ENCODE peak calls at places on chromosome 16, in eight cellular contexts. U, Q, S, W, X, N, Y and F are unnamed samples.

GRCh38 chr16:27404163-27404823 is 2.3 kb downstream of the IL21R start:
- DNase-seq in U (peak; percentile 38), Q (no peak), S (no peak), W (no peak), X (no peak), N (no peak), Y (no peak), F (no peak)

GRCh38 chr16:23826528-23827244 is 9.1 kb upstream of the PRKCB start:
- DNase-seq in U (no peak), Q (peak; percentile 29), S (no peak), W (no peak), X (no peak), N (no peak), Y (no peak), F (no peak)

GRCh38 chr16:86170720-86171119 is 271.8 kb downstream of the IRF8 start:
- DNase-seq in U (no peak), Q (no peak), S (no peak), W (no peak), X (no peak), N (no peak), Y (no peak), F (no peak)

GRCh38 chr16:66972983-66973382 is 11.9 kb downstream of the CES3 start:
- DNase-seq in U (no peak), Q (no peak), S (no peak), W (no peak), X (no peak), N (no peak), Y (no peak), F (no peak)

GRCh38 chr16:87897563-87898505 is 28.5 kb upstream of the SLC7A5 start:
- DNase-seq in U (peak; percentile 43), Q (no peak), S (peak; percentile 13), W (no peak), X (peak; percentile 85), N (peak; percentile 51), Y (no peak), F (no peak)

GRCh38 chr16:70589998-70590471 is 56.3 kb upstream of the IL34 start:
- DNase-seq in U (no peak), Q (no peak), S (peak; percentile 63), W (peak; percentile 42), X (no peak), N (no peak), Y (peak; percentile 38), F (no peak)

GRCh38 chr16:1037023-1037933 is 35.3 kb upstream of the SSTR5 start:
- DNase-seq in U (no peak), Q (no peak), S (peak; percentile 67), W (no peak), X (no peak), N (no peak), Y (no peak), F (no peak)

GRCh38 chr16:48684148-48684547 is 74.2 kb upstream of the N4BP1 start:
- DNase-seq in U (no peak), Q (no peak), S (no peak), W (no peak), X (no peak), N (no peak), Y (no peak), F (no peak)

GRCh38 chr16:89370081-89370511 is 120.3 kb downstream of the ANKRD11 start:
- DNase-seq in U (no peak), Q (no peak), S (no peak), W (no peak), X (no peak), N (no peak), Y (no peak), F (no peak)

GRCh38 chr16:72203401-72203800 is 31.4 kb upstream of the PMFBP1 start:
- DNase-seq in U (peak; percentile 2), Q (peak; percentile 62), S (peak; percentile 54), W (no peak), X (peak; percentile 69), N (no peak), Y (peak; percentile 15), F (peak; percentile 17)

GRCh38 chr16:82824408-82824807 is 197.6 kb downstream of the CDH13 start:
- DNase-seq in U (no peak), Q (no peak), S (peak; percentile 3), W (no peak), X (no peak), N (no peak), Y (no peak), F (no peak)